ENCODE peak calls at places on chromosome 16, in four cellular contexts. H is tibial artery, Z is stomach, E is transverse colon. B is an unnamed sample.

GRCh38 chr16:89374393-89374948 is 115.9 kb downstream of the ANKRD11 start:
- DNase-seq in Z (no peak), E (no peak), H (no peak), B (peak; percentile 65)

GRCh38 chr16:2719328-2720062 is 529 bp downstream of the PRSS27 start:
- DNase-seq in Z (peak; percentile 68), E (peak; percentile 80), H (peak; percentile 55), B (no peak)

GRCh38 chr16:83835972-83836566 is 28.3 kb downstream of the HSBP1 start:
- DNase-seq in E (no peak), H (no peak), Z (no peak), B (no peak)

GRCh38 chr16:76114681-76115080 is 162.5 kb upstream of the CNTNAP4 start:
- DNase-seq in E (no peak), Z (no peak), H (no peak), B (no peak)

GRCh38 chr16:27334192-27334764 is 20.5 kb downstream of the IL4R start:
- DNase-seq in H (no peak), E (no peak), Z (no peak), B (no peak)

GRCh38 chr16:1669698-1670097 is 8.4 kb upstream of the JPT2 start:
- DNase-seq in Z (no peak), H (no peak), E (no peak), B (no peak)

GRCh38 chr16:64950262-64950661 is 171.6 kb downstream of the CDH11 start:
- DNase-seq in E (no peak), Z (no peak), H (no peak), B (no peak)

GRCh38 chr16:71410146-71410545 is 31.7 kb downstream of the TLE7 start:
- DNase-seq in E (no peak), H (no peak), Z (no peak), B (no peak)

GRCh38 chr16:49528035-49528434 is 154.4 kb downstream of the C16orf78 start:
- DNase-seq in H (no peak), E (no peak), Z (no peak), B (no peak)

GRCh38 chr16:26019885-26020284 is 328.1 kb downstream of the HS3ST4 start:
- DNase-seq in Z (no peak), H (no peak), E (no peak), B (no peak)

GRCh38 chr16:80659865-80660264 is 119.1 kb downstream of the DYNLRB2 start:
- DNase-seq in H (no peak), E (no peak), Z (no peak), B (no peak)

GRCh38 chr16:81403601-81404391 is 40.8 kb upstream of the CMIP start:
- DNase-seq in H (peak; percentile 87), Z (peak; percentile 93), E (peak; percentile 91), B (peak; percentile 85)

GRCh38 chr16:69526831-69527655 is 38.7 kb upstream of the NFAT5 start:
- DNase-seq in H (no peak), Z (no peak), E (no peak), B (no peak)

GRCh38 chr16:69796285-69797118 is 34.4 kb downstream of the WWP2 start:
- DNase-seq in H (no peak), E (peak; percentile 25), Z (no peak), B (no peak)

GRCh38 chr16:66270333-66270927 is 96.1 kb upstream of the CDH5 start:
- DNase-seq in E (peak; percentile 61), Z (peak; percentile 68), H (peak; percentile 77), B (peak; percentile 18)

GRCh38 chr16:12675852-12676251 is 127.8 kb downstream of the CPPED1 start:
- DNase-seq in H (no peak), Z (no peak), E (no peak), B (no peak)

GRCh38 chr16:80503144-80503543 is 37.6 kb upstream of the DYNLRB2 start:
- DNase-seq in Z (no peak), H (no peak), E (no peak), B (no peak)

GRCh38 chr16:79519448-79519847 is 81.1 kb downstream of the MAF start:
- DNase-seq in H (peak; percentile 69), Z (peak; percentile 43), E (peak; percentile 30), B (no peak)

GRCh38 chr16:23482778-23483177 is 27.5 kb downstream of the GGA2 start:
- DNase-seq in H (no peak), Z (no peak), E (no peak), B (no peak)

GRCh38 chr16:30715777-30716445 is 16.9 kb downstream of the SRCAP start:
- DNase-seq in Z (no peak), E (no peak), H (no peak), B (no peak)

GRCh38 chr16:75227361-75228142 is 8.8 kb downstream of the CTRB1 start:
- DNase-seq in H (peak; percentile 64), Z (no peak), E (no peak), B (no peak)

GRCh38 chr16:68094614-68094934 is 9.4 kb downstream of the NFATC3 start:
- DNase-seq in H (no peak), E (no peak), Z (no peak), B (no peak)

GRCh38 chr16:80794071-80794470 is 10.3 kb downstream of the CDYL2 start:
- DNase-seq in E (no peak), Z (no peak), H (no peak), B (no peak)

GRCh38 chr16:70417661-70418060 is 21.2 kb downstream of the ST3GAL2 start:
- DNase-seq in E (no peak), H (no peak), Z (no peak), B (no peak)

GRCh38 chr16:2194166-2194834 is 2.1 kb downstream of the CASKIN1 start:
- DNase-seq in H (no peak), Z (no peak), E (no peak), B (no peak)

GRCh38 chr16:851209-851810 is 50.8 kb upstream of the GNG13 start:
- DNase-seq in Z (no peak), E (no peak), H (no peak), B (no peak)

GRCh38 chr16:1445518-1446197 is 1.3 kb upstream of the CCDC154 start:
- DNase-seq in E (no peak), H (no peak), Z (no peak), B (no peak)

GRCh38 chr16:24645739-24646645 is 83.5 kb upstream of the TNRC6A start:
- DNase-seq in E (no peak), H (no peak), Z (no peak), B (no peak)

GRCh38 chr16:50466170-50466569 is 82.0 kb upstream of the NKD1 start:
- DNase-seq in H (no peak), Z (no peak), E (no peak), B (no peak)

GRCh38 chr16:8931864-8932263 is 31.8 kb downstream of the USP7 start:
- DNase-seq in E (peak; percentile 50), Z (peak; percentile 51), H (no peak), B (no peak)

GRCh38 chr16:1494129-1494640 is 1.0 kb downstream of the TELO2 start:
- DNase-seq in Z (peak; percentile 44), H (peak; percentile 81), E (peak; percentile 32), B (no peak)

GRCh38 chr16:23962001-23962400 is 126.2 kb downstream of the PRKCB start:
- DNase-seq in Z (no peak), E (no peak), H (no peak), B (no peak)

GRCh38 chr16:51429041-51429440 is 278.0 kb upstream of the SALL1 start:
- DNase-seq in H (no peak), Z (no peak), E (no peak), B (no peak)

GRCh38 chr16:58684001-58684353 is 593 bp downstream of the SLC38A7 start:
- DNase-seq in Z (no peak), E (no peak), H (no peak), B (no peak)
- H3K27ac ChIP-seq in Z (peak overlapping the region; percentile 76), E (peak overlapping the region; percentile 77), H (peak overlapping the region; percentile 70), B (peak overlapping the region; percentile 80)

GRCh38 chr16:14548933-14549788 is 80.9 kb downstream of the PARN start:
- DNase-seq in Z (no peak), E (no peak), H (no peak), B (no peak)

GRCh38 chr16:14553447-14553846 is 76.6 kb downstream of the PARN start:
- DNase-seq in H (no peak), E (no peak), Z (no peak), B (no peak)

GRCh38 chr16:14545346-14545884 is 84.6 kb downstream of the PARN start:
- DNase-seq in Z (peak; percentile 38), H (no peak), E (no peak), B (no peak)

DNA sequence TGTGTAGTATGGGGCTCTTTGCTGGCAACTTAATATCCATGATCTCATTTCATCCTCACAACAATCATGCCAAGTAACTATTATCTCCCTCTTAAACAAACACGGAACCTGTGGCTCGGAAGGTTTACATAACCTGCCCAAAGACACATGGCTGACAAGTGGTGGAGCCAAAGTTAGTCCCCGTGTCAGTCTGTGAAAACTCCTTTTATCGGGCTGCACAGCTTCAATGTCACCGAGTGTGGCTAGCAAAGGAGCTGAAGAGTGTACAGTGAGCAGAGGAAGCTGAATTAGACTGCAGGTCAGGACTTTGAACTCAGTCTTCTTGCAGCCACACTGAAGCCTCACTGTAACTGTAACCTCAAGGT is 80.3 kb downstream of the PARN start:
- DNase-seq in H (no peak), E (no peak), Z (peak; percentile 55), B (no peak)
- H3K27ac ChIP-seq in H (no peak overlapping the region), E (no peak overlapping the region), Z (peak overlapping the region; percentile 48), B (no peak overlapping the region)

DNA sequence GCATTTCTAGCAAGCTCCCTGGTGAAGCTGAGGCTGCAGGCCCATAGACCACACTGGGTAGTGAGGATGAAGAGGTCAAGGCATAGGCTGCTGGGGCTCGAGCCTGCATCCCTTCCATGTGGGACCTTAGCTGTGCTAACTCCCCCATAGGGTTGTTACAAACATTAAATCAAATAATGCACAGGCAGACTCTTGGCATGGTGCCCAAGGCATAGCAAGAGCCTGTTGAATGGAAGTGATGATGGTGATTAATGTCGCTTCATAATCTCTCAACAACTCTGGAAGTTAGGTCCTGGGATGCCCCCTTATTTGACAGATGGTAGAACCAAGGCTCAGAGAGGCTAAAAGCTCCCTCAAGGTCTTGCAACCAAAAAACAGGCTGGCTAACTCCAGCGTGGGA is 283.9 kb upstream of the EEF2KMT start:
- DNase-seq in Z (no peak), E (no peak), H (no peak), B (no peak)
- H3K27ac ChIP-seq in Z (no peak overlapping the region), E (no peak overlapping the region), H (no peak overlapping the region), B (no peak overlapping the region)

GRCh38 chr16:19706846-19707245 is 11.2 kb downstream of the KNOP1 start:
- DNase-seq in H (no peak), Z (no peak), E (no peak), B (no peak)

GRCh38 chr16:19703218-19703617 is 14.8 kb downstream of the KNOP1 start:
- DNase-seq in E (no peak), H (no peak), Z (no peak), B (no peak)

GRCh38 chr16:19704321-19705130 is 13.5 kb downstream of the KNOP1 start:
- DNase-seq in H (no peak), E (no peak), Z (no peak), B (no peak)

GRCh38 chr16:19705843-19706242 is 12.2 kb downstream of the KNOP1 start:
- DNase-seq in E (no peak), H (no peak), Z (no peak), B (no peak)

GRCh38 chr16:19705131-19705501 is 12.9 kb downstream of the KNOP1 start:
- DNase-seq in E (no peak), Z (no peak), H (no peak), B (no peak)
- H3K27ac ChIP-seq in E (peak overlapping the region; percentile 54), Z (peak overlapping the region; percentile 30), H (no peak overlapping the region), B (peak overlapping the region; percentile 46)

GRCh38 chr16:4389051-4389955 is 17.7 kb downstream of the VASN start:
- DNase-seq in Z (no peak), H (peak; percentile 82), E (no peak), B (no peak)
- H3K27ac ChIP-seq in Z (peak overlapping the region; percentile 55), H (peak overlapping the region; percentile 93), E (no peak overlapping the region), B (peak overlapping the region; percentile 17)

GRCh38 chr16:11562411-11562810 is 24.3 kb downstream of the LITAF start:
- DNase-seq in H (no peak), E (no peak), Z (no peak), B (no peak)
- H3K27ac ChIP-seq in H (peak overlapping the region; percentile 2), E (peak overlapping the region; percentile 76), Z (peak overlapping the region; percentile 70), B (no peak overlapping the region)